ENCODE peak calls at places on chromosomes 7 and 10, in seven cellular contexts. One of them, this sample, is unnamed.

GRCh38 chr10:125782055-125782454 is 6.4 kb upstream of the MMP21 start:
- DNase-seq in activated T-cell treated with anti-CD3 and anti-CD28 coated beads, Interleukin-2, amount 50 U/mL, for 72 hours: no peak
- DNase-seq in non-pigmented ciliary epithelial cell: no peak
- DNase-seq in activated CD8-positive, alpha-beta T cell treated with anti-CD3 and anti-CD28 coated beads for 36 hours: no peak
- DNase-seq in cardiac muscle cell: no peak
- DNase-seq in NCI-H1092: no peak
- DNase-seq in stimulated activated CD8-positive, alpha-beta memory T cell treated with anti-CD3 and anti-CD28 coated beads, Interleukin-12 subunit alpha, Interleukin-12 subunit beta, amount 100 ng/mL, for 1 hour: no peak
- DNase-seq in this sample: no peak

GRCh38 chr7:17090751-17091150 is 207.7 kb upstream of the AHR start:
- DNase-seq in activated T-cell treated with anti-CD3 and anti-CD28 coated beads, Interleukin-2, amount 50 U/mL, for 72 hours: no peak
- DNase-seq in non-pigmented ciliary epithelial cell: peak; percentile 36
- DNase-seq in activated CD8-positive, alpha-beta T cell treated with anti-CD3 and anti-CD28 coated beads for 36 hours: no peak
- DNase-seq in cardiac muscle cell: peak; percentile 46
- DNase-seq in NCI-H1092: no peak
- DNase-seq in stimulated activated CD8-positive, alpha-beta memory T cell treated with anti-CD3 and anti-CD28 coated beads, Interleukin-12 subunit alpha, Interleukin-12 subunit beta, amount 100 ng/mL, for 1 hour: no peak
- DNase-seq in this sample: no peak

GRCh38 chr7:72281325-72281724 is 130.8 kb downstream of the CALN1 start:
- DNase-seq in activated T-cell treated with anti-CD3 and anti-CD28 coated beads, Interleukin-2, amount 50 U/mL, for 72 hours: no peak
- DNase-seq in non-pigmented ciliary epithelial cell: no peak
- DNase-seq in activated CD8-positive, alpha-beta T cell treated with anti-CD3 and anti-CD28 coated beads for 36 hours: no peak
- DNase-seq in cardiac muscle cell: no peak
- DNase-seq in NCI-H1092: no peak
- DNase-seq in stimulated activated CD8-positive, alpha-beta memory T cell treated with anti-CD3 and anti-CD28 coated beads, Interleukin-12 subunit alpha, Interleukin-12 subunit beta, amount 100 ng/mL, for 1 hour: no peak
- DNase-seq in this sample: no peak

GRCh38 chr7:67813621-67814292 is 817.1 kb downstream of the TYW1 start:
- DNase-seq in activated T-cell treated with anti-CD3 and anti-CD28 coated beads, Interleukin-2, amount 50 U/mL, for 72 hours: no peak
- DNase-seq in non-pigmented ciliary epithelial cell: no peak
- DNase-seq in activated CD8-positive, alpha-beta T cell treated with anti-CD3 and anti-CD28 coated beads for 36 hours: no peak
- DNase-seq in cardiac muscle cell: no peak
- DNase-seq in NCI-H1092: no peak
- DNase-seq in stimulated activated CD8-positive, alpha-beta memory T cell treated with anti-CD3 and anti-CD28 coated beads, Interleukin-12 subunit alpha, Interleukin-12 subunit beta, amount 100 ng/mL, for 1 hour: no peak
- DNase-seq in this sample: no peak

GRCh38 chr10:47028466-47028865 is 117.2 kb downstream of the PTPN20 start:
- DNase-seq in activated T-cell treated with anti-CD3 and anti-CD28 coated beads, Interleukin-2, amount 50 U/mL, for 72 hours: no peak
- DNase-seq in non-pigmented ciliary epithelial cell: no peak
- DNase-seq in activated CD8-positive, alpha-beta T cell treated with anti-CD3 and anti-CD28 coated beads for 36 hours: no peak
- DNase-seq in cardiac muscle cell: no peak
- DNase-seq in NCI-H1092: no peak
- DNase-seq in stimulated activated CD8-positive, alpha-beta memory T cell treated with anti-CD3 and anti-CD28 coated beads, Interleukin-12 subunit alpha, Interleukin-12 subunit beta, amount 100 ng/mL, for 1 hour: no peak
- DNase-seq in this sample: no peak

GRCh38 chr7:101945034-101945758 is 127.8 kb downstream of the CUX1 start:
- DNase-seq in activated T-cell treated with anti-CD3 and anti-CD28 coated beads, Interleukin-2, amount 50 U/mL, for 72 hours: no peak
- DNase-seq in non-pigmented ciliary epithelial cell: no peak
- DNase-seq in activated CD8-positive, alpha-beta T cell treated with anti-CD3 and anti-CD28 coated beads for 36 hours: no peak
- DNase-seq in cardiac muscle cell: no peak
- DNase-seq in NCI-H1092: no peak
- DNase-seq in stimulated activated CD8-positive, alpha-beta memory T cell treated with anti-CD3 and anti-CD28 coated beads, Interleukin-12 subunit alpha, Interleukin-12 subunit beta, amount 100 ng/mL, for 1 hour: no peak
- DNase-seq in this sample: no peak

GRCh38 chr7:45394117-45394708 is 180.0 kb upstream of the ADCY1 start:
- DNase-seq in activated T-cell treated with anti-CD3 and anti-CD28 coated beads, Interleukin-2, amount 50 U/mL, for 72 hours: no peak
- DNase-seq in non-pigmented ciliary epithelial cell: no peak
- DNase-seq in activated CD8-positive, alpha-beta T cell treated with anti-CD3 and anti-CD28 coated beads for 36 hours: no peak
- DNase-seq in cardiac muscle cell: no peak
- DNase-seq in NCI-H1092: no peak
- DNase-seq in stimulated activated CD8-positive, alpha-beta memory T cell treated with anti-CD3 and anti-CD28 coated beads, Interleukin-12 subunit alpha, Interleukin-12 subunit beta, amount 100 ng/mL, for 1 hour: no peak
- DNase-seq in this sample: no peak

GRCh38 chr7:141702047-141702567 is at the start of gene DENND11:
- DNase-seq in activated T-cell treated with anti-CD3 and anti-CD28 coated beads, Interleukin-2, amount 50 U/mL, for 72 hours: peak; percentile 68
- DNase-seq in non-pigmented ciliary epithelial cell: no peak
- DNase-seq in activated CD8-positive, alpha-beta T cell treated with anti-CD3 and anti-CD28 coated beads for 36 hours: peak; percentile 34
- DNase-seq in cardiac muscle cell: peak; percentile 44
- DNase-seq in NCI-H1092: peak; percentile 67
- DNase-seq in stimulated activated CD8-positive, alpha-beta memory T cell treated with anti-CD3 and anti-CD28 coated beads, Interleukin-12 subunit alpha, Interleukin-12 subunit beta, amount 100 ng/mL, for 1 hour: no peak
- DNase-seq in this sample: no peak

This sample was measured in cortex of kidney.